ENCODE peak calls at places on chromosomes 12 and 14, in ten cellular contexts. Q is GM19239; B is ACHN; V is H4; F is right atrium auricular region; M is M059J; G is Ammon's horn; K is BJ; Y is heart right ventricle; S is stimulated activated naive B cell treated with anti-CD40 and anti-IgM and Interleukin-4, amounts not matched to agents 10 μg/mL and 1 μg/mL and 100 μg/mL, for 72 hours. L is an unnamed sample.

GRCh38 chr12:25557830-25558436 is 4.8 kb upstream of the LMNTD1 start:
- DNase-seq in Q (no peak), B (peak), M (peak), Y (no peak), S (no peak), F (no peak), K (no peak), G (no peak), V (no peak), L (no peak)

GRCh38 chr12:110168732-110169455 is 44.7 kb downstream of the IFT81 start:
- DNase-seq in M (no peak), K (no peak), B (no peak), V (no peak), S (no peak), G (no peak), Q (no peak), Y (no peak), F (no peak), L (no peak)

GRCh38 chr12:32583535-32583934 is 95.6 kb upstream of the DNM1L start:
- DNase-seq in V (no peak), B (no peak), M (peak), S (no peak), F (no peak), Y (no peak), K (no peak), G (no peak), Q (no peak), L (no peak)

GRCh38 chr12:94659531-94659930 is 9.2 kb upstream of the TMCC3 start:
- DNase-seq in Q (no peak), F (no peak), Y (no peak), M (no peak), G (no peak), V (no peak), S (no peak), B (no peak), K (no peak), L (no peak)

GRCh38 chr12:87385322-87385721 is 643.9 kb downstream of the C12orf50 start:
- DNase-seq in V (no peak), M (no peak), Q (no peak), Y (no peak), F (no peak), S (no peak), B (no peak), K (no peak), G (no peak), L (no peak)

GRCh38 chr14:60684203-60684602 is 34.9 kb upstream of the SIX1 start:
- DNase-seq in B (no peak), Q (no peak), G (no peak), S (no peak), M (no peak), K (no peak), V (no peak), F (no peak), Y (no peak), L (no peak)

GRCh38 chr12:56326533-56326932 is 7.3 kb downstream of the PAN2 start:
- DNase-seq in K (no peak), B (no peak), M (no peak), G (no peak), F (no peak), V (no peak), Y (peak), S (no peak), Q (no peak), L (no peak)

GRCh38 chr14:45787167-45787566 is 534.2 kb upstream of the MIS18BP1 start:
- DNase-seq in M (no peak), Q (no peak), S (no peak), V (no peak), G (no peak), Y (no peak), K (no peak), B (no peak), F (no peak), L (no peak)